ENCODE peak calls at places on chromosomes 11 and 22, in eight cellular contexts. K, S, G, Q, A, X, R and B are unnamed samples.

GRCh38 chr22:30878516-30879365 is 89.8 kb downstream of the MORC2 start:
- DNase-seq in K (no peak), S (no peak), G (peak), Q (peak), A (no peak), X (no peak), R (no peak), B (no peak)

GRCh38 chr22:24588756-24589481 is 4.0 kb downstream of the LRRC75B start:
- DNase-seq in K (no peak), S (no peak), G (no peak), Q (no peak), A (no peak), X (no peak), R (no peak), B (no peak)

GRCh38 chr11:100778386-100778785 is 91.3 kb downstream of the ARHGAP42 start:
- DNase-seq in K (no peak), S (no peak), G (no peak), Q (no peak), A (no peak), X (no peak), R (no peak), B (no peak)

GRCh38 chr11:118621898-118622375 is 14.5 kb downstream of the PHLDB1 start:
- DNase-seq in K (no peak), S (no peak), G (no peak), Q (peak), A (no peak), X (no peak), R (no peak), B (no peak)

GRCh38 chr22:25081409-25081824 is 118.2 kb upstream of the CRYBB3 start:
- DNase-seq in K (peak), S (no peak), G (no peak), Q (peak), A (peak), X (no peak), R (peak), B (peak)

GRCh38 chr11:73520358-73521061 is 77.4 kb downstream of the FAM168A start:
- DNase-seq in K (peak), S (no peak), G (no peak), Q (no peak), A (no peak), X (no peak), R (no peak), B (no peak)

GRCh38 chr11:88494857-88495256 is 157.3 kb upstream of the CTSC start:
- DNase-seq in K (no peak), S (no peak), G (no peak), Q (no peak), A (no peak), X (no peak), R (no peak), B (no peak)

GRCh38 chr11:123474994-123475393 is 44.9 kb downstream of the GRAMD1B start:
- DNase-seq in K (peak), S (no peak), G (no peak), Q (no peak), A (no peak), X (no peak), R (no peak), B (no peak)

GRCh38 chr11:61002598-61002997 is 31.1 kb downstream of the CD6 start:
- DNase-seq in K (no peak), S (no peak), G (no peak), Q (no peak), A (no peak), X (no peak), R (no peak), B (no peak)

GRCh38 chr11:58629857-58630256 is 7.4 kb downstream of the CNTF start:
- DNase-seq in K (peak), S (no peak), G (no peak), Q (no peak), A (peak), X (no peak), R (peak), B (peak)

GRCh38 chr22:24189249-24190158 is 8.2 kb downstream of the SUSD2 start:
- DNase-seq in K (peak), S (peak), G (peak), Q (peak), A (peak), X (no peak), R (peak), B (peak)

GRCh38 chr22:26990503-26991189 is 333.3 kb downstream of the MIAT start:
- DNase-seq in K (no peak), S (no peak), G (no peak), Q (no peak), A (no peak), X (no peak), R (no peak), B (no peak)

GRCh38 chr11:105153392-105153791 is 13.8 kb upstream of the CARD18 start:
- DNase-seq in K (no peak), S (no peak), G (no peak), Q (no peak), A (no peak), X (no peak), R (no peak), B (no peak)

GRCh38 chr22:49364398-49364797 is 463.3 kb downstream of the BRD1 start:
- DNase-seq in K (no peak), S (no peak), G (peak), Q (no peak), A (no peak), X (no peak), R (no peak), B (no peak)

GRCh38 chr22:32482708-32483107 is 8.1 kb downstream of the FBXO7 start:
- DNase-seq in K (peak), S (no peak), G (no peak), Q (no peak), A (no peak), X (no peak), R (no peak), B (no peak)

GRCh38 chr11:8989411-8989810 is 14.4 kb downstream of the NRIP3 start:
- DNase-seq in K (peak), S (no peak), G (no peak), Q (no peak), A (no peak), X (no peak), R (no peak), B (no peak)

GRCh38 chr11:128174465-128175101 is 412.8 kb downstream of the ETS1 start:
- DNase-seq in K (peak), S (no peak), G (no peak), Q (no peak), A (no peak), X (no peak), R (no peak), B (peak)

GRCh38 chr11:117002639-117003305 is 95.5 kb downstream of the SIK3 start:
- DNase-seq in K (no peak), S (no peak), G (no peak), Q (no peak), A (no peak), X (no peak), R (no peak), B (no peak)

GRCh38 chr11:46388619-46389449 is 2.7 kb downstream of the CHRM4 start:
- DNase-seq in K (no peak), S (no peak), G (no peak), Q (no peak), A (no peak), X (no peak), R (no peak), B (no peak)

GRCh38 chr11:2375341-2375853 is 1.7 kb upstream of the CD81 start:
- DNase-seq in K (no peak), S (no peak), G (peak), Q (no peak), A (no peak), X (no peak), R (peak), B (no peak)

GRCh38 chr22:28016781-28017557 is 97.9 kb upstream of the PITPNB start:
- DNase-seq in K (no peak), S (peak), G (peak), Q (peak), A (no peak), X (no peak), R (no peak), B (no peak)

GRCh38 chr22:36180038-36180880 is 19.7 kb upstream of the APOL3 start:
- DNase-seq in K (peak), S (peak), G (peak), Q (peak), A (peak), X (no peak), R (peak), B (peak)

GRCh38 chr11:70699294-70700221 is 301.2 kb downstream of the CTTN start:
- DNase-seq in K (no peak), S (no peak), G (peak), Q (no peak), A (no peak), X (no peak), R (no peak), B (peak)

GRCh38 chr11:114277637-114278341 is 18.4 kb upstream of the NNMT start:
- DNase-seq in K (no peak), S (no peak), G (no peak), Q (no peak), A (no peak), X (no peak), R (no peak), B (no peak)

GRCh38 chr11:87445002-87445401 is 407.3 kb downstream of the TMEM135 start:
- DNase-seq in K (peak), S (no peak), G (no peak), Q (no peak), A (no peak), X (no peak), R (no peak), B (no peak)

GRCh38 chr11:5631969-5632635 is 7.3 kb downstream of the TRIM34 start:
- DNase-seq in K (no peak), S (no peak), G (no peak), Q (no peak), A (no peak), X (no peak), R (no peak), B (no peak)

GRCh38 chr22:20440637-20441591 is 3.3 kb upstream of the SCARF2 start:
- DNase-seq in K (no peak), S (peak), G (peak), Q (no peak), A (no peak), X (no peak), R (no peak), B (no peak)

GRCh38 chr11:110463153-110463552 is 33.4 kb downstream of the FDX1 start:
- DNase-seq in K (peak), S (peak), G (peak), Q (peak), A (peak), X (no peak), R (peak), B (peak)
- TF ChIP-seq CTCF in K (peak), S (peak), G (peak), Q (peak), A (peak), X (peak), R (no peak), B (peak)

DNA sequence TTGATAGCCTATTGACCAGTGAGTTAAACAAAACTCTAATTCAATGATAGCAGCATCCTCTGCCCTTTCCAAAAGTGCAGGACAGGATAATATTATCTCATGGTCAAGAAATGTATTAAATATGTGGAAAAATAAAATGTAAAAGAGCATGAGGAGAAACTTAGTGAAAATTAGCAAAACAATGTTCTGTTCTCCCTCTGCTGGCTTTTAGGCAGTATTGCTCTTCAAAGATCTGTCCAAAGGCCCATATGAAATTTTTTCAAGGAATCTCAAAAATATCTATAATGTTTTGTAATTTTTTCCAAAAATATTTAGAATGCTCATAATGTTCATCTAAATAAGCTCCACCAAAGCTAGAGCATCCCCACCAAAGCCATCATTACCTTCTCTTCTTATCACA is 8.3 kb upstream of the ARL14EP start:
- DNase-seq in K (peak), S (no peak), G (no peak), Q (no peak), A (no peak), X (no peak), R (no peak), B (no peak)
- TF ChIP-seq CTCF in K (peak), S (no peak), G (peak), Q (peak), A (no peak), X (peak), R (no peak), B (peak)

DNA sequence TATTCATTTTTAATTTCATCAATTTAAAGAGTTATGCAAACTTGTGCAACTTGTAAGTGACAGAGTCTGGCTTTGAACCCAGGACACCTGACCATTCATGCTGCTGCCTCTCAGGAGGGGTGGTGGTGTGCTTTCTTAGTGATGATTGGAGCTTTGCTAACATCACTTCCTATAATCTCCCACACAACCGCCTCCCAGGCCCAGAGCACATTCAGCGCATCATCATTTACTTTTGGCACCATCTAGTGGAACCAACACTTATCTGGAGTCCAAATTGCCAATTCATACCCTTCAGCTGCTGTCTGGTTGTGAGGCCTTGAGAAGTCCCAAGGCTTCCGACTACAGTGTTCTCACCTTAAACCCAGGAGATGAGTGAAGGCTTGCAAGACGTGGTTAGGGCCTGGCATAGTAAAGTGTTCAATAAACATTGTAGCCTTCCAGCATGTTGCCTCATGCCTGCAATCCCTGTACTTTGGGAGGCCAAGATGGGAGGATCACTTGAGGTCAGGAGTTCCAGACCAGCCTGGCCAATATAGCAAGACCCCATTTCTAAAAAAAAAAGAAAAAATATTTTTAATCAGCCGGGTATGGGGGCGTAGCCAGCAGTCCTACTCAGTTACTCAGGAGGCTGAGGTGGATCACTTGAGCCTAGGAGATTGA is 1.1 kb upstream of the TTLL1 start:
- DNase-seq in K (peak), S (peak), G (no peak), Q (peak), A (peak), X (no peak), R (peak), B (peak)
- TF ChIP-seq CTCF in K (peak), S (peak), G (peak), Q (no peak), A (peak), X (peak), R (peak), B (peak)

DNA sequence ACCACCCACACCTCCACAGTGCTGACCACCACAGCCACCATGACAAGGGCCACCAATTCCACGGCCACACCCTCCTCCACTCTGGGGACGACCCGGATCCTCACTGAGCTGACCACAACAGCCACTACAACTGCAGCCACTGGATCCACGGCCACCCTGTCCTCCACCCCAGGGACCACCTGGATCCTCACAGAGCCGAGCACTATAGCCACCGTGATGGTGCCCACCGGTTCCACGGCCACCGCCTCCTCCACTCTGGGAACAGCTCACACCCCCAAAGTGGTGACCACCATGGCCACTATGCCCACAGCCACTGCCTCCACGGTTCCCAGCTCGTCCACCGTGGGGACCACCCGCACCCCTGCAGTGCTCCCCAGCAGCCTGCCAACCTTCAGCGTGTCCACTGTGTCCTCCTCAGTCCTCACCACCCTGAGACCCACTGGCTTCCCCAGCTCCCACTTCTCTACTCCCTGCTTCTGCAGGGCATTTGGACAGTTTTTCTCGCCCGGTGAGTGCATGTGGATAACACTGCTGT is 28.4 kb downstream of the MUC5B start:
- DNase-seq in K (no peak), S (no peak), G (no peak), Q (no peak), A (no peak), X (no peak), R (no peak), B (no peak)
- TF ChIP-seq CTCF in K (no peak), S (no peak), G (no peak), Q (no peak), A (no peak), X (no peak), R (no peak), B (no peak)